ENCODE peak calls at places on chromosomes 16 and 17, in nine cellular contexts. R is left ventricle myocardium superior; D is tibial nerve; J is GM04503; H is trophoblast cell; X is PC-3; O is fibroblast of mammary gland; I is heart left ventricle; A is stimulated activated CD4-positive, alpha-beta T cell treated with anti-CD3 and anti-CD28 coated beads, Interleukin-1b, Interleukin-23, amount 100 ng/mL, for 24 hours. U is an unnamed sample.

GRCh38 chr16:57600048-57600835 is 28.2 kb upstream of the ADGRG1 start:
- DNase-seq in J (no peak), D (no peak), I (peak), X (peak), H (peak), R (peak), A (no peak), O (peak), U (no peak)

GRCh38 chr17:151886-152859 is 14.8 kb downstream of the SCGB1C2 start:
- DNase-seq in I (no peak), A (no peak), J (no peak), O (no peak), D (no peak), R (peak), H (no peak), X (peak), U (no peak)

GRCh38 chr16:68642047-68642435 is 3.1 kb upstream of the CDH3 start:
- DNase-seq in X (no peak), D (no peak), R (no peak), I (no peak), J (no peak), A (no peak), O (no peak), H (no peak), U (no peak)

GRCh38 chr17:59369026-59369724 is 37.7 kb downstream of the YPEL2 start:
- DNase-seq in R (no peak), I (no peak), H (no peak), D (no peak), A (no peak), O (no peak), J (no peak), X (peak), U (no peak)

GRCh38 chr16:88370365-88370764 is 12.4 kb upstream of the ZNF469 start:
- DNase-seq in A (no peak), X (no peak), O (no peak), J (no peak), H (no peak), D (no peak), R (no peak), I (no peak), U (no peak)

GRCh38 chr17:7022791-7023571 is at the start of gene BCL6B:
- DNase-seq in X (no peak), A (no peak), D (no peak), I (peak), O (no peak), R (peak), J (no peak), H (no peak), U (no peak)

GRCh38 chr16:73692861-73693260 is 603.8 kb upstream of the PSMD7 start:
- DNase-seq in J (no peak), O (no peak), X (no peak), D (no peak), A (no peak), R (no peak), I (no peak), H (no peak), U (no peak)

GRCh38 chr16:66977341-66978113 is 10.9 kb upstream of the CES4A start:
- DNase-seq in J (no peak), O (peak), I (peak), D (peak), R (peak), A (peak), H (peak), X (peak), U (peak)

GRCh38 chr17:17300624-17301568 is 2.3 kb upstream of the NT5M start:
- DNase-seq in D (no peak), J (no peak), X (no peak), H (peak), I (peak), O (peak), R (peak), A (peak), U (no peak)

GRCh38 chr16:87365021-87365713 is 18.4 kb downstream of the FBXO31 start:
- DNase-seq in H (no peak), I (no peak), R (no peak), D (no peak), X (no peak), A (no peak), J (no peak), O (no peak), U (no peak)

GRCh38 chr17:2195729-2196128 is 107.9 kb downstream of the SMG6 start:
- DNase-seq in R (no peak), H (peak), I (no peak), D (no peak), A (peak), X (peak), O (no peak), J (no peak), U (no peak)

GRCh38 chr16:68760671-68761275 is 23.7 kb downstream of the CDH1 start:
- DNase-seq in O (peak), J (no peak), A (peak), I (no peak), H (no peak), X (peak), R (no peak), D (no peak), U (peak)

GRCh38 chr16:15682105-15682570 is 32.1 kb downstream of the NDE1 start:
- DNase-seq in D (peak), H (peak), J (peak), R (no peak), A (peak), X (peak), O (peak), I (no peak), U (peak)

GRCh38 chr16:74567901-74568300 is 39.0 kb downstream of the GLG1 start:
- DNase-seq in A (no peak), X (no peak), R (no peak), H (no peak), J (no peak), I (no peak), O (no peak), D (no peak), U (no peak)

GRCh38 chr16:67801889-67802288 is 4.5 kb downstream of the RANBP10 start:
- DNase-seq in J (no peak), H (no peak), A (no peak), O (no peak), R (no peak), I (no peak), X (no peak), D (no peak), U (no peak)

GRCh38 chr17:6559753-6560215 is 3.4 kb upstream of the PITPNM3 start:
- DNase-seq in H (no peak), I (no peak), O (no peak), A (no peak), D (no peak), R (no peak), J (no peak), X (no peak), U (no peak)

GRCh38 chr17:40952675-40953074 is 14.1 kb downstream of the KRT39 start:
- DNase-seq in H (peak), R (no peak), A (no peak), X (peak), I (no peak), O (peak), J (peak), D (no peak), U (peak)

GRCh38 chr16:77499373-77500285 is 64.8 kb upstream of the ADAMTS18 start:
- DNase-seq in R (peak), J (no peak), X (peak), O (peak), I (peak), H (no peak), A (no peak), D (peak), U (no peak)

GRCh38 chr16:54651440-54651839 is 279.2 kb upstream of the IRX5 start:
- DNase-seq in D (no peak), J (no peak), A (no peak), X (no peak), R (no peak), O (no peak), I (no peak), H (no peak), U (no peak)

GRCh38 chr16:22132801-22133200 is 29.5 kb upstream of the SDR42E2 start:
- DNase-seq in X (no peak), O (no peak), R (no peak), I (no peak), H (peak), D (no peak), A (no peak), J (no peak), U (no peak)

GRCh38 chr16:74771656-74772315 is 2.8 kb downstream of the FA2H start:
- DNase-seq in J (no peak), I (no peak), A (no peak), D (no peak), O (no peak), H (no peak), R (no peak), X (no peak), U (no peak)

GRCh38 chr17:74742153-74742515 is 5.1 kb downstream of the RAB37 start:
- DNase-seq in X (peak), H (no peak), I (no peak), D (no peak), O (no peak), J (no peak), A (no peak), R (no peak), U (no peak)

GRCh38 chr17:39846205-39846604 is 17.9 kb downstream of the IKZF3 start:
- DNase-seq in D (no peak), A (no peak), I (no peak), J (no peak), R (no peak), H (no peak), X (no peak), O (no peak), U (no peak)

GRCh38 chr16:68084504-68085258 is 489 bp upstream of the NFATC3 start:
- DNase-seq in H (peak), J (no peak), D (peak), I (peak), A (peak), X (no peak), R (peak), O (peak), U (peak)

U was measured in HS-5.